ENCODE peak calls at places on chromosome 12, in four cellular contexts. One of them, this sample, is unnamed.

GRCh38 chr12:15854916-15855315 is 27.3 kb upstream of the STRAP start:
- DNase-seq in GM12878: no peak
- DNase-seq in K562: no peak
- DNase-seq in GM12891: no peak
- DNase-seq in this sample: no peak

GRCh38 chr12:51519755-51520154 is 71.3 kb upstream of the SCN8A start:
- DNase-seq in GM12878: no peak
- DNase-seq in K562: no peak
- DNase-seq in GM12891: peak
- DNase-seq in this sample: no peak

GRCh38 chr12:107917912-107918800 is 143.7 kb downstream of the ASCL4 start:
- DNase-seq in GM12878: no peak
- DNase-seq in K562: peak
- DNase-seq in GM12891: no peak
- DNase-seq in this sample: peak

GRCh38 chr12:24709201-24709600 is 239.7 kb downstream of the BCAT1 start:
- DNase-seq in GM12878: no peak
- DNase-seq in K562: peak
- DNase-seq in GM12891: no peak
- DNase-seq in this sample: no peak

GRCh38 chr12:109753959-109754358 is 40.3 kb downstream of the FAM222A start:
- DNase-seq in GM12878: no peak
- DNase-seq in K562: no peak
- DNase-seq in GM12891: no peak
- DNase-seq in this sample: no peak

GRCh38 chr12:66304296-66304915 is 2.1 kb downstream of the HELB start:
- DNase-seq in GM12878: no peak
- DNase-seq in K562: no peak
- DNase-seq in GM12891: no peak
- DNase-seq in this sample: peak

GRCh38 chr12:115709410-115710065 is 568.0 kb downstream of the MED13L start:
- DNase-seq in GM12878: no peak
- DNase-seq in K562: no peak
- DNase-seq in GM12891: no peak
- DNase-seq in this sample: no peak

GRCh38 chr12:59472273-59472672 is 123.6 kb upstream of the SLC16A7 start:
- DNase-seq in GM12878: peak
- DNase-seq in K562: no peak
- DNase-seq in GM12891: no peak
- DNase-seq in this sample: peak

GRCh38 chr12:75554556-75554880 is 43.1 kb upstream of the KRR1 start:
- DNase-seq in GM12878: no peak
- DNase-seq in K562: no peak
- DNase-seq in GM12891: no peak
- DNase-seq in this sample: no peak

GRCh38 chr12:14185441-14186192 is 179.9 kb upstream of the ATF7IP start:
- DNase-seq in GM12878: no peak
- DNase-seq in K562: peak
- DNase-seq in GM12891: no peak
- DNase-seq in this sample: no peak

GRCh38 chr12:80861636-80862378 is 75.9 kb downstream of the LIN7A start:
- DNase-seq in GM12878: no peak
- DNase-seq in K562: no peak
- DNase-seq in GM12891: no peak
- DNase-seq in this sample: peak

GRCh38 chr12:64081020-64081419 is 141.1 kb downstream of the KICS2 start:
- DNase-seq in GM12878: no peak
- DNase-seq in K562: no peak
- DNase-seq in GM12891: no peak
- DNase-seq in this sample: no peak

GRCh38 chr12:98767248-98767647 is 122.2 kb downstream of the APAF1 start:
- DNase-seq in GM12878: no peak
- DNase-seq in K562: no peak
- DNase-seq in GM12891: no peak
- DNase-seq in this sample: no peak

GRCh38 chr12:54475542-54475941 is 2.1 kb upstream of the GTSF1 start:
- DNase-seq in GM12878: no peak
- DNase-seq in K562: no peak
- DNase-seq in GM12891: no peak
- DNase-seq in this sample: peak

GRCh38 chr12:64814432-64814831 is 10.0 kb upstream of the TBC1D30 start:
- DNase-seq in GM12878: no peak
- DNase-seq in K562: no peak
- DNase-seq in GM12891: no peak
- DNase-seq in this sample: no peak

GRCh38 chr12:97921957-97922722 is 459.5 kb downstream of the RMST start:
- DNase-seq in GM12878: no peak
- DNase-seq in K562: no peak
- DNase-seq in GM12891: no peak
- DNase-seq in this sample: no peak

GRCh38 chr12:74449872-74450271 is 87.8 kb upstream of the ATXN7L3B start:
- DNase-seq in GM12878: no peak
- DNase-seq in K562: no peak
- DNase-seq in GM12891: no peak
- DNase-seq in this sample: no peak

GRCh38 chr12:22100952-22101748 is 55.1 kb downstream of the CMAS start:
- DNase-seq in GM12878: peak
- DNase-seq in K562: peak
- DNase-seq in GM12891: no peak
- DNase-seq in this sample: peak

GRCh38 chr12:53091756-53092155 is 5.7 kb upstream of the IGFBP6 start:
- DNase-seq in GM12878: no peak
- DNase-seq in K562: no peak
- DNase-seq in GM12891: no peak
- DNase-seq in this sample: no peak

GRCh38 chr12:54993181-54993835 is 8.7 kb upstream of the TESPA1 start:
- DNase-seq in GM12878: no peak
- DNase-seq in K562: peak
- DNase-seq in GM12891: no peak
- DNase-seq in this sample: peak

GRCh38 chr12:56028511-56029165 is 7.8 kb downstream of the IKZF4 start:
- DNase-seq in GM12878: no peak
- DNase-seq in K562: no peak
- DNase-seq in GM12891: no peak
- DNase-seq in this sample: no peak

GRCh38 chr12:76450690-76451089 is 102.5 kb upstream of the BBS10 start:
- DNase-seq in GM12878: no peak
- DNase-seq in K562: peak
- DNase-seq in GM12891: no peak
- DNase-seq in this sample: no peak

GRCh38 chr12:23628836-23629235 is 320.6 kb downstream of the SOX5 start:
- DNase-seq in GM12878: no peak
- DNase-seq in K562: no peak
- DNase-seq in GM12891: no peak
- DNase-seq in this sample: no peak

GRCh38 chr12:92899388-92900001 is 29.6 kb downstream of the EEA1 start:
- DNase-seq in GM12878: no peak
- DNase-seq in K562: no peak
- DNase-seq in GM12891: no peak
- DNase-seq in this sample: peak

GRCh38 chr12:120054293-120054692 is 62.3 kb downstream of the RAB35 start:
- DNase-seq in GM12878: no peak
- DNase-seq in K562: no peak
- DNase-seq in GM12891: no peak
- DNase-seq in this sample: no peak

GRCh38 chr12:60398547-60398946 is 802.7 kb downstream of the SLC16A7 start:
- DNase-seq in GM12878: no peak
- DNase-seq in K562: no peak
- DNase-seq in GM12891: no peak
- DNase-seq in this sample: no peak

GRCh38 chr12:72346331-72346944 is 74.3 kb downstream of the TRHDE start:
- DNase-seq in GM12878: peak
- DNase-seq in K562: peak
- DNase-seq in GM12891: no peak
- DNase-seq in this sample: peak

GRCh38 chr12:46661161-46661845 is 164.5 kb downstream of the SLC38A4 start:
- DNase-seq in GM12878: peak
- DNase-seq in K562: peak
- DNase-seq in GM12891: peak
- DNase-seq in this sample: peak

DNA sequence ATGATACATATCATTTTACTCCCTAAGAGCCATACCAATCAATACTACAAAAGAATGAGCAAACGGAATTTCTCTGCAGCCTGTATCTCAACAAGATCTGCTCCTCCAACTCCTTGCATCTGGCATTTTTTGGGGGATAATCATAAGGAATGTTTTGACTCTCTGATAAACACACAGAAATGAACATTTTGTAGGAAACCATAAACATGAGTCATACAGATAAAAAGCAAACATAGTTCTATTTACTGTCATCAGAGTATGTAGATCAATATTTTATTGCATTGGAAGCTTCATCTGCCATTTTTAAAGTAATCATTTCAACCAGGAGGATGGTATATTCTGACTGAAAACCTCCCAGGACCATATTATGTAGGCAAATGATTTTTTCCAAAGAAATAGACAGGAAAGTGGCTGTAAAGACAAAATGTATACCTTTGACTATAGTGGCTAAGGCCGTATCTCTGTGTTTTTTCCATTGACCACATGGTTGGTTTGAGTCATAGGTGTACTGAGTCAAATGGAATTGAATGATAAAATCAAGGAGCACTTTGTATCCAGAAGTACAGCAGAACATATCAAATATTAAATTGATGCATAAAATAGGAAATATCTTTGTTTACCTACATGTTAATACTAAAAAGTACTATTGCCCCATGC is 32.4 kb upstream of the CD69 start:
- DNase-seq in GM12878: no peak
- DNase-seq in K562: peak
- DNase-seq in GM12891: no peak
- DNase-seq in this sample: no peak
- TF ChIP-seq SPI1 in GM12878: no peak
- TF ChIP-seq SPI1 in K562: no peak
- TF ChIP-seq SPI1 in GM12891: no peak
- TF ChIP-seq SPI1 in this sample: no peak

DNA sequence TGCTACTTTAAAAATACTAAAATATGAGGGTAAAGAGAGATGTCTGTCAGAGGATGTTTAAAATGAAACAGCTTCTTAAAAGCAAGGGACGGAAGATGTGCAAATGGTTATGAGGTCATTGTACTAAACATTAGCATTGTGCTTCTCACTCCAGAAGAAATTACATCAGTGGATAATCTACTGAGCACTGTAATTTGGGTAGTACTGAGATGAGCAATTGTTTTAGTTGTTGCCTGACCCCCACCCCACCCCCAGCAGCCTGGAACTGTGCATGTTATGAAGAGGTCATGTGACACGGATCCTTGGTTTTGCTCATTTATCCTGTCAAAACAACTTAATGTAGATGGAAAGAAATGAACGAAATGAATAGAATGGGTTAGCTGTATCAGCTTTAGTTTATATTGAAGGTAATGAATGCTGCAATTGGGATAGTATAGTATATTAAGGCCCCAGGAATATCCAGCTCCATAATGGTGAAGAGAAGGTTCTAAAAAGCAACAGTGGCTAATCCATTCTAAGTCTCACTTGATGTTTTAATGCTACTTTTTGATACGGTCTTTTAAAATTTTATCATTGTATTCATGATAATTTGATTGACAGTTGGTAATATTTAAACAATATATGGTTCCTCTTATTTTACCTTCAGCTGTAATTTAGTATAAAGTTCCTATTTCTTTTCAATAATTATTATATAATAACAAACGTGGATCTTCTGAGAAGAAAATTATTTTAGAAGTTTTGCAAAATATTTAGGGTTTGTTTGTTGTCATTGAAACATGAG is 58.4 kb downstream of the WNK1 start:
- DNase-seq in GM12878: no peak
- DNase-seq in K562: no peak
- DNase-seq in GM12891: no peak
- DNase-seq in this sample: no peak
- TF ChIP-seq SPI1 in GM12878: no peak
- TF ChIP-seq SPI1 in K562: no peak
- TF ChIP-seq SPI1 in GM12891: no peak
- TF ChIP-seq SPI1 in this sample: no peak

GRCh38 chr12:39804479-39805241 is 185.1 kb upstream of the ABCD2 start:
- DNase-seq in GM12878: no peak
- DNase-seq in K562: no peak
- DNase-seq in GM12891: no peak
- DNase-seq in this sample: no peak

GRCh38 chr12:39805651-39806050 is 186.0 kb upstream of the ABCD2 start:
- DNase-seq in GM12878: no peak
- DNase-seq in K562: no peak
- DNase-seq in GM12891: no peak
- DNase-seq in this sample: no peak

GRCh38 chr12:39803151-39803550 is 183.5 kb upstream of the ABCD2 start:
- DNase-seq in GM12878: no peak
- DNase-seq in K562: no peak
- DNase-seq in GM12891: no peak
- DNase-seq in this sample: no peak

DNA sequence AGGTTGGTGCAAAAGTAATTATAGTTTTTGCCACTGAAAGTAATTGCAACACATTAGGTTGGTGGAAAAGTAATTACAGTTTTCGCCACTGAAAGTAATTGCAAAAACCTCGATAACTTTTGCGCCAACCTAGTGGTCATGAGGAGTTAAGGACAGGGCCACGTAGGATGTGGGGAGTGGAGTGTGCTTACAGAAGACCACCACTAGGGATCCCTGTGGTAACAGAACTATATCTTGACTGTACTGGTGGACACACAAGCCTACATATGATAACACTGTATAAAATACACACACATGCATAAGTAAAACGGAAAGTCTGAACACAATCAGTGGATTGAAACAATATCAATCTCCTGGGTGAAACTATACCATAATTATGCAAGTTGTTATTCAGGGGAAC is 187.4 kb upstream of the ABCD2 start:
- DNase-seq in GM12878: no peak
- DNase-seq in K562: peak
- DNase-seq in GM12891: no peak
- DNase-seq in this sample: peak
- TF ChIP-seq SPI1 in GM12878: no peak
- TF ChIP-seq SPI1 in K562: no peak
- TF ChIP-seq SPI1 in GM12891: no peak
- TF ChIP-seq SPI1 in this sample: no peak

DNA sequence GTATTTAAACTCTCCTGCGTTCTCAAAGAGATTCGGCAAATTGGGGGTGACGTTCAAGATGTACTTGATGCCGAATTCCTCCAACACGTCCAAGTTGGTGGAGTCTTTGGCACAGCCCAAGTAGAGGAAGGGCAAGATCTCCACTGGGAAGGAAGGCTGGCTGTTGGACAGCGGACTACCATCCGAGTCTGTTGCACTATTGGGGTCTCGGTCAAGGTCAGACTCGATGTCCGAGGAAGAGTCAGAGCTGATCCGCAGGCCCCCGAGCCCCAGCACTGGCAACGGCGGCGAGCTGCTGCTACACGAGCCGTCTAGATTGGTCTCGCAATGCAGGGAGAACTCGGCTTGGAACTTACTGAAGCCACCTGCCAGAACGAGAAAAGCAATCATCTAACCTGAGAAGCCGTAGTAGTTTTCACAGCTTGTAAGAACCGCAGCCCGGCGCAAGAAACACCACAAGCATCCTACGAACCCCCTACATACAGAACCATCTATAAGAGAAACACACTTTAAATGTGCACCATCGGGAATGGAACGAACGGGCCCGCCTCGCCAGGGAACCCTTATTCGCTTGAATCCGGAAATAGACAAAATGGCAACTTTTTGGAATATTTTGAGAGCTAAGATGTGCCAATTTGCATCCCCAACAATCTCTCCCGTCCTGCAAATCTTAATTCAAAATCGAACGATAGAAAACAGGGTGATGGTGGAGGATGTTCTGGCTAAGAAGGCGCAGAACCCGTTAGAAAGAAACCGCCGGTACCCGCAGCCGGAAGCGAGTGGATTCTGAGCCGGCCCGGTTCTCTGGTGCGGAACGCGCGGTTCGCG is 1.4 kb downstream of the DUSP6 start:
- DNase-seq in GM12878: no peak
- DNase-seq in K562: no peak
- DNase-seq in GM12891: peak
- DNase-seq in this sample: peak
- TF ChIP-seq SPI1 in GM12878: no peak
- TF ChIP-seq SPI1 in K562: no peak
- TF ChIP-seq SPI1 in GM12891: no peak
- TF ChIP-seq SPI1 in this sample: no peak